ENCODE peak calls at places on chromosomes 6 and 20, in five cellular contexts. One of them, this sample, is unnamed.

GRCh38 chr20:56443654-56444540 is 24.5 kb upstream of the RTF2 start:
- DNase-seq in GM06990: no peak
- DNase-seq in head of caudate nucleus: peak; percentile 44
- DNase-seq in stimulated activated CD4-positive, alpha-beta T cell treated with anti-CD3 and anti-CD28 coated beads, TNF-alpha, amount 100 ng/mL, for 24 hours: no peak
- DNase-seq in nucleus accumbens: no peak
- DNase-seq in this sample: no peak

GRCh38 chr6:136738178-136739057 is 53.9 kb downstream of the MAP3K5 start:
- DNase-seq in stimulated activated CD4-positive, alpha-beta T cell treated with anti-CD3 and anti-CD28 coated beads, TNF-alpha, amount 100 ng/mL, for 24 hours: no peak
- DNase-seq in GM06990: no peak
- DNase-seq in head of caudate nucleus: no peak
- DNase-seq in nucleus accumbens: no peak
- DNase-seq in this sample: no peak

GRCh38 chr20:53215166-53215565 is 243.0 kb downstream of the TSHZ2 start:
- DNase-seq in nucleus accumbens: no peak
- DNase-seq in GM06990: no peak
- DNase-seq in head of caudate nucleus: no peak
- DNase-seq in stimulated activated CD4-positive, alpha-beta T cell treated with anti-CD3 and anti-CD28 coated beads, TNF-alpha, amount 100 ng/mL, for 24 hours: no peak
- DNase-seq in this sample: peak; percentile 27

GRCh38 chr6:46925563-46926253 is 4.0 kb upstream of the ADGRF5 start:
- DNase-seq in stimulated activated CD4-positive, alpha-beta T cell treated with anti-CD3 and anti-CD28 coated beads, TNF-alpha, amount 100 ng/mL, for 24 hours: no peak
- DNase-seq in head of caudate nucleus: no peak
- DNase-seq in GM06990: no peak
- DNase-seq in nucleus accumbens: no peak
- DNase-seq in this sample: no peak

GRCh38 chr6:109344226-109344625 is 38.0 kb downstream of the CD164 start:
- DNase-seq in stimulated activated CD4-positive, alpha-beta T cell treated with anti-CD3 and anti-CD28 coated beads, TNF-alpha, amount 100 ng/mL, for 24 hours: no peak
- DNase-seq in nucleus accumbens: no peak
- DNase-seq in GM06990: no peak
- DNase-seq in head of caudate nucleus: no peak
- DNase-seq in this sample: no peak

GRCh38 chr6:41548098-41548840 is 2.1 kb downstream of the FOXP4 start:
- DNase-seq in head of caudate nucleus: no peak
- DNase-seq in GM06990: peak; percentile 37
- DNase-seq in nucleus accumbens: no peak
- DNase-seq in stimulated activated CD4-positive, alpha-beta T cell treated with anti-CD3 and anti-CD28 coated beads, TNF-alpha, amount 100 ng/mL, for 24 hours: peak; percentile 55
- DNase-seq in this sample: peak; percentile 26

GRCh38 chr20:63612276-63612931 is 14.5 kb downstream of the GMEB2 start:
- DNase-seq in nucleus accumbens: no peak
- DNase-seq in stimulated activated CD4-positive, alpha-beta T cell treated with anti-CD3 and anti-CD28 coated beads, TNF-alpha, amount 100 ng/mL, for 24 hours: no peak
- DNase-seq in GM06990: no peak
- DNase-seq in head of caudate nucleus: no peak
- DNase-seq in this sample: no peak

GRCh38 chr6:56526860-56527544 is 115.7 kb downstream of the DST start:
- DNase-seq in GM06990: no peak
- DNase-seq in nucleus accumbens: no peak
- DNase-seq in head of caudate nucleus: no peak
- DNase-seq in stimulated activated CD4-positive, alpha-beta T cell treated with anti-CD3 and anti-CD28 coated beads, TNF-alpha, amount 100 ng/mL, for 24 hours: no peak
- DNase-seq in this sample: no peak

GRCh38 chr6:113879186-113880096 is 22.3 kb downstream of the MARCKS start:
- DNase-seq in head of caudate nucleus: peak; percentile 49
- DNase-seq in nucleus accumbens: peak; percentile 20
- DNase-seq in GM06990: peak; percentile 15
- DNase-seq in stimulated activated CD4-positive, alpha-beta T cell treated with anti-CD3 and anti-CD28 coated beads, TNF-alpha, amount 100 ng/mL, for 24 hours: no peak
- DNase-seq in this sample: no peak

GRCh38 chr6:138773177-138774091 is at the start of gene CCDC28A:
- DNase-seq in stimulated activated CD4-positive, alpha-beta T cell treated with anti-CD3 and anti-CD28 coated beads, TNF-alpha, amount 100 ng/mL, for 24 hours: peak; percentile 89
- DNase-seq in head of caudate nucleus: peak; percentile 97
- DNase-seq in nucleus accumbens: peak; percentile 94
- DNase-seq in GM06990: peak; percentile 93
- DNase-seq in this sample: peak; percentile 95

GRCh38 chr6:114053791-114054190 is 82.8 kb upstream of the HDAC2 start:
- DNase-seq in GM06990: no peak
- DNase-seq in head of caudate nucleus: no peak
- DNase-seq in nucleus accumbens: no peak
- DNase-seq in stimulated activated CD4-positive, alpha-beta T cell treated with anti-CD3 and anti-CD28 coated beads, TNF-alpha, amount 100 ng/mL, for 24 hours: no peak
- DNase-seq in this sample: no peak

GRCh38 chr6:399785-400517 is 8.4 kb downstream of the IRF4 start:
- DNase-seq in head of caudate nucleus: no peak
- DNase-seq in GM06990: no peak
- DNase-seq in stimulated activated CD4-positive, alpha-beta T cell treated with anti-CD3 and anti-CD28 coated beads, TNF-alpha, amount 100 ng/mL, for 24 hours: no peak
- DNase-seq in nucleus accumbens: no peak
- DNase-seq in this sample: peak; percentile 31

GRCh38 chr6:158770948-158771347 is 48.2 kb downstream of the EZR start:
- DNase-seq in GM06990: no peak
- DNase-seq in nucleus accumbens: no peak
- DNase-seq in stimulated activated CD4-positive, alpha-beta T cell treated with anti-CD3 and anti-CD28 coated beads, TNF-alpha, amount 100 ng/mL, for 24 hours: no peak
- DNase-seq in head of caudate nucleus: peak; percentile 32
- DNase-seq in this sample: no peak

GRCh38 chr6:80196914-80197313 is 90.4 kb downstream of the BCKDHB start:
- DNase-seq in nucleus accumbens: no peak
- DNase-seq in GM06990: no peak
- DNase-seq in stimulated activated CD4-positive, alpha-beta T cell treated with anti-CD3 and anti-CD28 coated beads, TNF-alpha, amount 100 ng/mL, for 24 hours: no peak
- DNase-seq in head of caudate nucleus: no peak
- DNase-seq in this sample: no peak

GRCh38 chr20:40763646-40764295 is 74.7 kb upstream of the MAFB start:
- DNase-seq in head of caudate nucleus: peak; percentile 78
- DNase-seq in stimulated activated CD4-positive, alpha-beta T cell treated with anti-CD3 and anti-CD28 coated beads, TNF-alpha, amount 100 ng/mL, for 24 hours: no peak
- DNase-seq in nucleus accumbens: peak; percentile 37
- DNase-seq in GM06990: no peak
- DNase-seq in this sample: no peak

GRCh38 chr6:77403424-77403823 is 59.9 kb downstream of the HTR1B start:
- DNase-seq in head of caudate nucleus: no peak
- DNase-seq in stimulated activated CD4-positive, alpha-beta T cell treated with anti-CD3 and anti-CD28 coated beads, TNF-alpha, amount 100 ng/mL, for 24 hours: no peak
- DNase-seq in nucleus accumbens: no peak
- DNase-seq in GM06990: no peak
- DNase-seq in this sample: no peak

GRCh38 chr6:121791396-121792315 is 356.2 kb downstream of the GJA1 start:
- DNase-seq in head of caudate nucleus: no peak
- DNase-seq in stimulated activated CD4-positive, alpha-beta T cell treated with anti-CD3 and anti-CD28 coated beads, TNF-alpha, amount 100 ng/mL, for 24 hours: no peak
- DNase-seq in GM06990: no peak
- DNase-seq in nucleus accumbens: no peak
- DNase-seq in this sample: no peak

GRCh38 chr20:17140894-17141293 is 85.9 kb upstream of the PCSK2 start:
- DNase-seq in head of caudate nucleus: no peak
- DNase-seq in GM06990: no peak
- DNase-seq in stimulated activated CD4-positive, alpha-beta T cell treated with anti-CD3 and anti-CD28 coated beads, TNF-alpha, amount 100 ng/mL, for 24 hours: no peak
- DNase-seq in nucleus accumbens: no peak
- DNase-seq in this sample: no peak

GRCh38 chr20:48352628-48353027 is 475.2 kb downstream of the PREX1 start:
- DNase-seq in nucleus accumbens: no peak
- DNase-seq in GM06990: no peak
- DNase-seq in head of caudate nucleus: no peak
- DNase-seq in stimulated activated CD4-positive, alpha-beta T cell treated with anti-CD3 and anti-CD28 coated beads, TNF-alpha, amount 100 ng/mL, for 24 hours: no peak
- DNase-seq in this sample: no peak

GRCh38 chr6:132020138-132020551 is 69.0 kb upstream of the CCN2 start:
- DNase-seq in head of caudate nucleus: no peak
- DNase-seq in stimulated activated CD4-positive, alpha-beta T cell treated with anti-CD3 and anti-CD28 coated beads, TNF-alpha, amount 100 ng/mL, for 24 hours: no peak
- DNase-seq in GM06990: no peak
- DNase-seq in nucleus accumbens: no peak
- DNase-seq in this sample: no peak

GRCh38 chr6:78854501-78854900 is 12.8 kb upstream of the IRAK1BP1 start:
- DNase-seq in head of caudate nucleus: no peak
- DNase-seq in GM06990: no peak
- DNase-seq in nucleus accumbens: no peak
- DNase-seq in stimulated activated CD4-positive, alpha-beta T cell treated with anti-CD3 and anti-CD28 coated beads, TNF-alpha, amount 100 ng/mL, for 24 hours: no peak
- DNase-seq in this sample: no peak

GRCh38 chr6:48074368-48074767 is 36.6 kb downstream of the PTCHD4 start:
- DNase-seq in nucleus accumbens: no peak
- DNase-seq in GM06990: no peak
- DNase-seq in head of caudate nucleus: no peak
- DNase-seq in stimulated activated CD4-positive, alpha-beta T cell treated with anti-CD3 and anti-CD28 coated beads, TNF-alpha, amount 100 ng/mL, for 24 hours: no peak
- DNase-seq in this sample: no peak

GRCh38 chr6:94026575-94026974 is 607.2 kb upstream of the EPHA7 start:
- DNase-seq in stimulated activated CD4-positive, alpha-beta T cell treated with anti-CD3 and anti-CD28 coated beads, TNF-alpha, amount 100 ng/mL, for 24 hours: no peak
- DNase-seq in head of caudate nucleus: no peak
- DNase-seq in nucleus accumbens: no peak
- DNase-seq in GM06990: no peak
- DNase-seq in this sample: no peak

This sample was measured in central memory CD4-positive, alpha-beta T cell.